ENCODE peak calls at places on chromosome 6, in seven cellular contexts. Q is HFF-Myc; F is psoas muscle; S is GOT3; E is activated naive CD8-positive, alpha-beta T cell treated with anti-CD3 and anti-CD28 coated beads, Interleukin-2, amount 50 U/mL, for 24 hours; Z is activated T-cell treated with anti-CD3 and anti-CD28 coated beads, Interleukin-2, amount 50 U/mL, for 72 hours; U is lower leg skin. I is an unnamed sample.

GRCh38 chr6:95648636-95649035 is 71.3 kb downstream of the MANEA start:
- DNase-seq in Q (no peak), F (no peak), S (no peak), E (no peak), Z (no peak), U (no peak), I (no peak)

GRCh38 chr6:127464161-127464880 is 5.1 kb upstream of the KIAA0408 start:
- DNase-seq in Q (no peak), F (no peak), S (no peak), E (no peak), Z (no peak), U (no peak), I (no peak)

GRCh38 chr6:133553652-133554051 is 312.5 kb downstream of the EYA4 start:
- DNase-seq in Q (no peak), F (no peak), S (no peak), E (peak), Z (peak), U (no peak), I (peak)

GRCh38 chr6:4920914-4921410 is 82.9 kb downstream of the RPP40 start:
- DNase-seq in Q (no peak), F (no peak), S (no peak), E (no peak), Z (no peak), U (no peak), I (no peak)

GRCh38 chr6:73521351-73522254 is 771 bp upstream of the EEF1A1 start:
- DNase-seq in Q (no peak), F (no peak), S (peak), E (peak), Z (no peak), U (peak), I (peak)

GRCh38 chr6:155510879-155511278 is 55.2 kb upstream of the NOX3 start:
- DNase-seq in Q (no peak), F (no peak), S (no peak), E (no peak), Z (no peak), U (no peak), I (no peak)

GRCh38 chr6:21595951-21596378 is 2.4 kb downstream of the SOX4 start:
- DNase-seq in Q (no peak), F (peak), S (no peak), E (peak), Z (peak), U (no peak), I (no peak)

GRCh38 chr6:45946352-45946751 is 69.3 kb downstream of the CLIC5 start:
- DNase-seq in Q (peak), F (peak), S (no peak), E (peak), Z (no peak), U (no peak), I (no peak)

GRCh38 chr6:85403331-85404015 is 46.4 kb upstream of the NT5E start:
- DNase-seq in Q (no peak), F (no peak), S (no peak), E (no peak), Z (no peak), U (no peak), I (no peak)

GRCh38 chr6:126672654-126673053 is 332.7 kb downstream of the CENPW start:
- DNase-seq in Q (no peak), F (no peak), S (no peak), E (no peak), Z (no peak), U (no peak), I (no peak)

GRCh38 chr6:127392301-127392700 is 48.9 kb upstream of the ECHDC1 start:
- DNase-seq in Q (no peak), F (no peak), S (no peak), E (no peak), Z (no peak), U (no peak), I (no peak)

GRCh38 chr6:106106276-106107042 is 20.3 kb downstream of the PRDM1 start:
- DNase-seq in Q (no peak), F (no peak), S (no peak), E (no peak), Z (no peak), U (peak), I (peak)

I was measured in RPMI8226.